ENCODE peak calls at places on chromosomes 12 and 14, in six cellular contexts. A, I, T, P, C and N are unnamed samples.

GRCh38 chr14:85112762-85113161 is 417.2 kb upstream of the FLRT2 start:
- DNase-seq in C (no peak), A (no peak), T (no peak), I (no peak), P (no peak), N (no peak)

GRCh38 chr14:83300454-83301064 is 1766.9 kb upstream of the SEL1L start:
- DNase-seq in P (peak), I (peak), T (no peak), A (peak), C (no peak), N (peak)

GRCh38 chr14:104876251-104876699 is 11.2 kb downstream of the CEP170B start:
- DNase-seq in C (no peak), A (peak), I (peak), P (no peak), T (no peak), N (no peak)

GRCh38 chr12:56160160-56160763 is 2.1 kb downstream of the MYL6 start:
- DNase-seq in T (no peak), C (no peak), P (no peak), A (no peak), I (no peak), N (no peak)

GRCh38 chr14:68677476-68677875 is 115.4 kb downstream of the ZFP36L1 start:
- DNase-seq in I (no peak), T (no peak), P (no peak), C (no peak), A (no peak), N (no peak)

GRCh38 chr14:23695220-23695999 is 59.2 kb downstream of the DHRS2 start:
- DNase-seq in A (no peak), C (no peak), T (no peak), P (peak), I (no peak), N (no peak)

GRCh38 chr12:62632521-62632920 is 165.9 kb downstream of the MON2 start:
- DNase-seq in T (no peak), P (no peak), I (peak), C (peak), A (peak), N (no peak)

GRCh38 chr14:26276757-26277156 is 321.1 kb downstream of the NOVA1 start:
- DNase-seq in C (no peak), T (no peak), A (no peak), I (peak), P (peak), N (peak)

GRCh38 chr14:101715209-101716076 is 46.1 kb upstream of the PPP2R5C start:
- DNase-seq in T (no peak), P (no peak), A (no peak), C (no peak), I (no peak), N (no peak)

GRCh38 chr12:66751432-66752113 is 72.7 kb upstream of the GRIP1 start:
- DNase-seq in C (no peak), T (no peak), I (no peak), P (no peak), A (no peak), N (no peak)

GRCh38 chr12:119229837-119230236 is 51.1 kb downstream of the HSPB8 start:
- DNase-seq in I (peak), T (no peak), P (peak), A (peak), C (peak), N (peak)

GRCh38 chr12:62249419-62249818 is 10.8 kb upstream of the USP15 start:
- DNase-seq in C (no peak), A (no peak), I (no peak), T (no peak), P (no peak), N (no peak)

GRCh38 chr14:77199590-77199989 is 18.0 kb downstream of the TMEM63C start:
- DNase-seq in T (no peak), A (no peak), I (no peak), C (no peak), P (no peak), N (no peak)

GRCh38 chr12:53343449-53343848 is 7.3 kb upstream of the SP7 start:
- DNase-seq in P (no peak), T (no peak), A (no peak), I (no peak), C (no peak), N (no peak)

GRCh38 chr12:76274699-76275098 is 73.5 kb downstream of the BBS10 start:
- DNase-seq in T (no peak), I (no peak), P (no peak), C (no peak), A (peak), N (no peak)

GRCh38 chr14:95262511-95262891 is 57.2 kb downstream of the CLMN start:
- DNase-seq in A (no peak), P (no peak), I (no peak), T (no peak), C (no peak), N (no peak)

GRCh38 chr12:91613223-91613779 is 430.7 kb upstream of the DCN start:
- DNase-seq in A (peak), C (no peak), P (no peak), T (no peak), I (peak), N (no peak)

GRCh38 chr14:104110491-104111209 is 25.1 kb downstream of the ASPG start:
- DNase-seq in T (no peak), I (no peak), P (no peak), C (no peak), A (no peak), N (no peak)

GRCh38 chr14:66539034-66539433 is 31.1 kb downstream of the GPHN start:
- DNase-seq in T (no peak), C (no peak), P (no peak), A (no peak), I (no peak), N (no peak)

GRCh38 chr14:22200977-22201605 is 387.9 kb downstream of the DAD1 start:
- DNase-seq in P (peak), A (peak), T (no peak), C (no peak), I (peak), N (peak)

GRCh38 chr12:28258998-28259397 is 68.7 kb downstream of the CCDC91 start:
- DNase-seq in P (no peak), C (no peak), A (no peak), T (no peak), I (no peak), N (no peak)

GRCh38 chr12:40760821-40761220 is 68.6 kb downstream of the CNTN1 start:
- DNase-seq in A (no peak), P (no peak), C (no peak), T (no peak), I (no peak), N (no peak)

GRCh38 chr14:81400852-81401251 is 728 bp upstream of the STON2 start:
- DNase-seq in I (peak), T (peak), C (no peak), P (no peak), A (peak), N (no peak)

GRCh38 chr14:99800781-99801180 is 7.6 kb downstream of the EML1 start:
- DNase-seq in P (no peak), A (no peak), C (no peak), I (no peak), T (no peak), N (no peak)